ENCODE peak calls at places on chromosomes 13 and 19, in nine cellular contexts. V is left lung; J is right cardiac atrium; Z is HFF-Myc; D is tibial nerve; Y is dorsolateral prefrontal cortex; C is heart left ventricle; G is CD8-positive, alpha-beta memory T cell; N is coronary artery. E is an unnamed sample.

GRCh38 chr19:55283548-55284393 is at the start of gene BRSK1:
- DNase-seq in Y (peak), Z (no peak), G (peak), N (no peak), V (no peak), J (peak), C (peak), D (no peak), E (peak)

GRCh38 chr13:99053636-99054233 is 75.9 kb upstream of the DOCK9 start:
- DNase-seq in G (no peak), Y (no peak), V (no peak), D (no peak), Z (no peak), J (no peak), N (no peak), C (no peak), E (no peak)

GRCh38 chr13:21583496-21583895 is 20.5 kb downstream of the MICU2 start:
- DNase-seq in Y (no peak), V (no peak), Z (peak), D (no peak), C (no peak), J (no peak), N (no peak), G (no peak), E (no peak)

GRCh38 chr19:7941895-7942596 is 1.4 kb downstream of the TIMM44 start:
- DNase-seq in D (no peak), Z (no peak), J (no peak), N (no peak), V (peak), Y (no peak), G (no peak), C (peak), E (no peak)

GRCh38 chr13:103325675-103326074 is 259.5 kb upstream of the SLC10A2 start:
- DNase-seq in C (no peak), J (no peak), Y (no peak), N (no peak), G (no peak), Z (no peak), D (no peak), V (no peak), E (no peak)

GRCh38 chr19:3656073-3656746 is 29.6 kb upstream of the CACTIN start:
- DNase-seq in V (no peak), D (no peak), C (no peak), Z (peak), J (peak), Y (no peak), G (no peak), N (no peak), E (peak)

GRCh38 chr13:105177265-105177900 is 1358.1 kb downstream of the EFNB2 start:
- DNase-seq in C (no peak), Z (no peak), Y (no peak), N (no peak), D (no peak), V (no peak), J (no peak), G (no peak), E (no peak)

GRCh38 chr13:50386527-50387123 is 371.4 kb downstream of the KCNRG start:
- DNase-seq in G (no peak), N (no peak), Y (no peak), D (peak), V (no peak), Z (no peak), J (peak), C (peak), E (peak)

GRCh38 chr19:56098731-56099577 is 22.1 kb downstream of the ZNF787 start:
- DNase-seq in Y (no peak), J (peak), V (peak), Z (no peak), G (no peak), N (no peak), D (no peak), C (no peak), E (no peak)

DNA sequence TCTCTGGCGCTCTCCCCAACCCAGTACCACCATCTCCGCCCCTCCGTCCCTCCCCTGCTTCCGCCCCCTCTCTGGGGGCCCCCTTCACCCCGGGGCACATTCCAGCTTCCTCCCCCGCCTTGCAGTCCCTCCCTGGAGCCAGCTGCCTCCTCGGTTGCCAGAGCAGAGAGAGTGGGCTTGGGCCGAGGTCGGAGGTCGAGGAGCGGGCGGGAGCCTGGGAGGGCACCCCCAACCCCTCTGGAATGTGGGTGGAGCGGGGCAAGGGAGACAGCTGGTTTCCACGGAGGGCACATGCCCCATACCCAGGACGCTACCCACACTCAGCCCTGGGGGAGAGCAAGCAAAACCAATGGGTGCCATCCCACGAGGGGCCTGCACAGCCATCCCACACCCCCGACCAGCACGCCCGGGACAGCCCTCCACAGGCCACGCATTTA is 6.4 kb upstream of the CIRBP start:
- DNase-seq in D (no peak), V (no peak), Z (no peak), G (no peak), Y (no peak), C (no peak), J (no peak), N (no peak), E (no peak)
- H3K4me3 ChIP-seq in D (no peak), V (peak), Z (peak), G (no peak), Y (peak), C (no peak), J (no peak), N (peak), E (peak)

GRCh38 chr19:6286676-6287075 is 6.9 kb upstream of the MLLT1 start:
- DNase-seq in G (no peak), D (no peak), C (no peak), V (no peak), J (no peak), Z (no peak), Y (no peak), N (no peak), E (no peak)
- H3K4me3 ChIP-seq in G (no peak), D (no peak), C (no peak), V (no peak), J (no peak), Z (no peak), Y (no peak), N (no peak), E (no peak)

DNA sequence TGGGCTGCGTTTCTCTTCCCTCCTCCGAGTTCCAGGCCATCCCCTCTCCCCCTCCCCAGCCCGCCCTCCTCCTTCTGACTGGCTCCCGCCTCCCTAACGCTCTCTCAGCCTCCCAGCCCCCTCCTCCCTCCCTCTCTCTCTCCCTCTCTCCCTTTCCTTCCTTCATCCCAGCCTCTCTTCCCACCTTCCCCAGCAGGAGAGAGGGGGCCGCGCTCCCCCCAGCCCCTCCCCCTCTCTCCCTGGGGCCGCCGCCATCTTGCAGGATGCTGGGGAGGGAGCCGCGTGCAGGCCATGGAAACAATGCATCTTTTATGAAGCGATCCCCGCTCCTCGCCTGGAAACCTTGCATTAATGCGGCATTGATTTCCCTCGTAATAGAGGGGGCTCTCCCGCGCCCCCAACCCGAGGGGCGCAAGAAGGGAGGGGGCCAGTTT is 42.6 kb upstream of the ADGRL1 start:
- DNase-seq in V (no peak), C (peak), N (no peak), G (peak), D (peak), Z (no peak), Y (peak), J (peak), E (no peak)
- H3K4me3 ChIP-seq in V (peak), C (peak), N (peak), G (peak), D (peak), Z (peak), Y (peak), J (peak), E (peak)

GRCh38 chr19:4909172-4909896 is at the start of gene UHRF1:
- DNase-seq in N (no peak), Y (no peak), V (peak), Z (no peak), C (no peak), J (no peak), D (no peak), G (peak), E (no peak)
- H3K4me3 ChIP-seq in N (peak), Y (peak), V (peak), Z (peak), C (peak), J (peak), D (peak), G (peak), E (peak)

GRCh38 chr19:19142347-19142746 is 4.1 kb upstream of the TMEM161A start:
- DNase-seq in Z (no peak), D (no peak), C (no peak), J (no peak), N (no peak), G (no peak), V (no peak), Y (no peak), E (no peak)

GRCh38 chr19:19138110-19138981 is at the start of gene TMEM161A:
- DNase-seq in V (peak), G (peak), J (peak), Y (peak), Z (peak), D (peak), C (peak), N (peak), E (peak)

GRCh38 chr19:19137556-19138109 is 645 bp downstream of the TMEM161A start:
- DNase-seq in V (no peak), G (no peak), N (no peak), Z (no peak), J (peak), C (no peak), Y (no peak), D (no peak), E (no peak)

GRCh38 chr19:19140476-19140875 is 2.2 kb upstream of the TMEM161A start:
- DNase-seq in Y (no peak), G (no peak), C (no peak), D (no peak), V (no peak), J (no peak), N (no peak), Z (no peak), E (no peak)

DNA sequence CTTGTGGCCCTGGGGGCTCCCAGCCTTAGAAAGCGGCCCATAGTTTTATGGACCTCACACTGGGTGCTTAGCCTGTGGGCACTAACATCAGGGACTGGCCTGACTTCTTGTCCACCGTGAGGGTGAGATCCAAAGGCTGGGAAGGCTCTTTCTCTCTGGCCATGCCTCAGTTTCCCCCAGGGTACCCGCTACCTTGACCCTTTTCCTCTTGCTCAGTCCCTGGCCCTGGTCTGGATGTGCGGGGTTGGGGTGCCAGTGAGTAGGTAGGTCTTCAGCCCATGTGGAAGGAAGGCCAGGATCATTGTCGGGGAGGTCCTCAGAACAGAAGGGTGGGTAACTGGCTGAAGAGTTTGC is 1.6 kb upstream of the TMEM161A start:
- DNase-seq in C (no peak), Z (no peak), N (no peak), J (no peak), Y (no peak), G (no peak), V (no peak), D (no peak), E (no peak)
- H3K4me3 ChIP-seq in C (no peak), Z (no peak), N (no peak), J (no peak), Y (no peak), G (no peak), V (no peak), D (no peak), E (no peak)

DNA sequence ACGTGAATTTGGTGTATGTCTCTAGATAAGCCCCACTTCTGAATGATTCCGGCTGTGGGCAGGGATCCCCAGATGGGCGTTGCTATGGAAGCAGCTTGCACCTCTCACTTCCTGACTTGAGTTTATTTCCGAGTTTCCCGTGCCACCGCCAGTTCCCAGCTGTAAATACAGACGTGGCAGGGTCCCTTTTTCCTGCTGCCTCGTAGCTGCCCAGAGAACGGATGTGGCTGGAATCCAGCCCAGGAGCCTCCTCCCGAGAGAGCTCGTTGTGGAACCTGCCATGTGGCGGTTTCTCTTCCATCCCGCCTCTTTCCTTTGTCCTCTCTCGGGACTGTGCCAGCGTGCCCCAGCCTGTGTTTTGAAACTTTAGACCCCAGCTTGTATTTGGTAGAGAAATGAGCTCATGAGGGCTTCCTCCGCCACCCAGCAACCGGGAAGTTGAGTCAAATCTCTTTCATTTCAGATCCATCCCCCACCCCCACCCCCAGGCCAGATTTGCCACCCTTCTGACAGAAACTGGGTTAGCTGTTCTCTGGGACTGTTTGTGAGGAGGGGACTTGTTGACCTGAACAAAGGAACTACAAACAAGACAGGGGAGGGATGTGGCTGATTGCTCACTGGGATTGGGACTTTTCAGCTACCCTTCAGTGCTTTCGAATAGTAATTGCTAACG is 96.6 kb downstream of the SIPA1L3 start:
- DNase-seq in G (no peak), N (peak), Z (peak), D (peak), C (peak), J (peak), V (no peak), Y (peak), E (peak)
- H3K4me3 ChIP-seq in G (no peak), N (peak), Z (peak), D (peak), C (peak), J (peak), V (peak), Y (peak), E (peak)